ENCODE peak calls at places on chromosome 5, in eight cellular contexts. M, F, T, L, V, S, U and G are unnamed samples. For H3K4me1, the result is how much of the 10 kb centered on the place peaks cover.

GRCh38 chr5:61205013-61205412 is 42.7 kb upstream of the SMIM15 start:
- DNase-seq in U (no peak), S (no peak), F (no peak), M (no peak), V (no peak), L (no peak), T (no peak), G (no peak)

GRCh38 chr5:176341325-176342198 is 20.0 kb downstream of the KIAA1191 start:
- DNase-seq in M (no peak), U (no peak), S (no peak), V (no peak), L (no peak), T (no peak), F (peak), G (no peak)

GRCh38 chr5:5648694-5649093 is 226.2 kb downstream of the ICE1 start:
- DNase-seq in U (no peak), L (no peak), F (no peak), S (no peak), M (no peak), T (no peak), V (no peak), G (no peak)

GRCh38 chr5:108953940-108954339 is 206.2 kb downstream of the FER start:
- DNase-seq in L (no peak), M (no peak), S (no peak), F (no peak), V (no peak), U (no peak), T (no peak), G (no peak)

GRCh38 chr5:56543431-56544385 is 271.6 kb upstream of the MAP3K1 start:
- DNase-seq in V (no peak), M (no peak), T (no peak), F (no peak), S (no peak), L (peak), U (no peak), G (no peak)

GRCh38 chr5:100828756-100829342 is 74.2 kb downstream of the ST8SIA4 start:
- DNase-seq in S (no peak), V (no peak), F (no peak), L (no peak), U (no peak), M (no peak), T (no peak), G (no peak)

GRCh38 chr5:109590799-109591198 is 98.9 kb upstream of the MAN2A1 start:
- DNase-seq in L (no peak), V (no peak), S (no peak), T (no peak), U (no peak), F (no peak), M (no peak), G (no peak)

GRCh38 chr5:55575815-55576583 is 41.2 kb upstream of the PLPP1 start:
- DNase-seq in U (peak), L (peak), V (no peak), M (no peak), T (no peak), S (no peak), F (no peak), G (no peak)

GRCh38 chr5:40518511-40518917 is 161.2 kb upstream of the PTGER4 start:
- DNase-seq in S (no peak), U (no peak), M (no peak), T (no peak), F (no peak), L (peak), V (no peak), G (no peak)

GRCh38 chr5:173233347-173234128 is 1.5 kb downstream of the NKX2-5 start:
- DNase-seq in L (no peak), F (no peak), U (no peak), V (no peak), M (no peak), S (no peak), T (no peak), G (no peak)

GRCh38 chr5:180494510-180495181 is 467 bp downstream of the CNOT6 start:
- DNase-seq in L (no peak), V (no peak), F (peak), U (peak), T (peak), M (no peak), S (peak), G (peak)

GRCh38 chr5:172740483-172741205 is 30.4 kb downstream of the DUSP1 start:
- DNase-seq in V (no peak), L (peak), F (no peak), T (peak), U (no peak), S (peak), M (peak), G (peak)

GRCh38 chr5:179410291-179411160 is 65.3 kb upstream of the ADAMTS2 start:
- DNase-seq in U (peak), T (no peak), L (no peak), V (peak), S (no peak), M (no peak), F (no peak), G (no peak)

GRCh38 chr5:103565711-103566110 is 3.1 kb upstream of the NUDT12 start:
- DNase-seq in F (no peak), U (no peak), M (no peak), T (no peak), L (no peak), V (no peak), S (no peak), G (no peak)

GRCh38 chr5:146079695-146080361 is 25.5 kb downstream of the PLAC8L1 start:
- DNase-seq in S (no peak), U (no peak), F (no peak), V (no peak), T (no peak), M (no peak), L (peak), G (no peak)

GRCh38 chr5:172426086-172426485 is 28.2 kb downstream of the SH3PXD2B start:
- DNase-seq in V (no peak), S (no peak), F (no peak), T (no peak), M (no peak), U (no peak), L (no peak), G (no peak)

GRCh38 chr5:78243639-78244038 is 50.9 kb downstream of the AP3B1 start:
- DNase-seq in S (no peak), T (no peak), V (no peak), F (no peak), L (peak), M (no peak), U (no peak), G (no peak)

GRCh38 chr5:95866431-95867063 is 44.0 kb upstream of the GLRX start:
- DNase-seq in V (no peak), U (no peak), S (no peak), T (no peak), F (no peak), L (peak), M (no peak), G (no peak)

GRCh38 chr5:108016101-108016500 is 345.4 kb upstream of the EFNA5 start:
- DNase-seq in L (no peak), M (no peak), S (no peak), F (no peak), T (no peak), U (no peak), V (no peak), G (no peak)

GRCh38 chr5:143918961-143919360 is 107.0 kb downstream of the HMHB1 start:
- DNase-seq in M (no peak), V (no peak), U (no peak), S (no peak), F (no peak), T (no peak), L (no peak), G (no peak)

GRCh38 chr5:122153230-122153629 is 23.9 kb downstream of the ZNF474 start:
- DNase-seq in F (no peak), M (no peak), L (peak), V (no peak), U (no peak), S (no peak), T (no peak), G (no peak)

GRCh38 chr5:117315170-117315569 is 740.5 kb upstream of the SEMA6A start:
- DNase-seq in V (no peak), S (no peak), L (no peak), T (no peak), F (no peak), U (no peak), M (no peak), G (no peak)

GRCh38 chr5:117318528-117318927 is 743.9 kb upstream of the SEMA6A start:
- DNase-seq in U (peak), S (no peak), T (no peak), L (no peak), F (no peak), V (no peak), M (no peak), G (no peak)
- TF ChIP-seq CTCF in U (peak), S (no peak), T (no peak), L (no peak), F (no peak), V (no peak), M (no peak), G (no peak)

GRCh38 chr5:149488645-149489306 is 62.5 kb downstream of the CSNK1A1 start:
- DNase-seq in F (no peak), S (no peak), V (no peak), U (peak), T (no peak), L (no peak), M (no peak), G (no peak)

GRCh38 chr5:149486726-149487635 is 64.3 kb downstream of the CSNK1A1 start:
- DNase-seq in M (no peak), F (no peak), V (no peak), L (peak), U (peak), S (no peak), T (no peak), G (no peak)

GRCh38 chr5:149489605-149490037 is 61.6 kb downstream of the CSNK1A1 start:
- DNase-seq in S (no peak), L (peak), T (no peak), V (no peak), F (no peak), U (peak), M (no peak), G (peak)

GRCh38 chr5:149487672-149488071 is 63.6 kb downstream of the CSNK1A1 start:
- DNase-seq in M (no peak), S (no peak), T (no peak), L (no peak), V (no peak), U (peak), F (no peak), G (no peak)

DNA sequence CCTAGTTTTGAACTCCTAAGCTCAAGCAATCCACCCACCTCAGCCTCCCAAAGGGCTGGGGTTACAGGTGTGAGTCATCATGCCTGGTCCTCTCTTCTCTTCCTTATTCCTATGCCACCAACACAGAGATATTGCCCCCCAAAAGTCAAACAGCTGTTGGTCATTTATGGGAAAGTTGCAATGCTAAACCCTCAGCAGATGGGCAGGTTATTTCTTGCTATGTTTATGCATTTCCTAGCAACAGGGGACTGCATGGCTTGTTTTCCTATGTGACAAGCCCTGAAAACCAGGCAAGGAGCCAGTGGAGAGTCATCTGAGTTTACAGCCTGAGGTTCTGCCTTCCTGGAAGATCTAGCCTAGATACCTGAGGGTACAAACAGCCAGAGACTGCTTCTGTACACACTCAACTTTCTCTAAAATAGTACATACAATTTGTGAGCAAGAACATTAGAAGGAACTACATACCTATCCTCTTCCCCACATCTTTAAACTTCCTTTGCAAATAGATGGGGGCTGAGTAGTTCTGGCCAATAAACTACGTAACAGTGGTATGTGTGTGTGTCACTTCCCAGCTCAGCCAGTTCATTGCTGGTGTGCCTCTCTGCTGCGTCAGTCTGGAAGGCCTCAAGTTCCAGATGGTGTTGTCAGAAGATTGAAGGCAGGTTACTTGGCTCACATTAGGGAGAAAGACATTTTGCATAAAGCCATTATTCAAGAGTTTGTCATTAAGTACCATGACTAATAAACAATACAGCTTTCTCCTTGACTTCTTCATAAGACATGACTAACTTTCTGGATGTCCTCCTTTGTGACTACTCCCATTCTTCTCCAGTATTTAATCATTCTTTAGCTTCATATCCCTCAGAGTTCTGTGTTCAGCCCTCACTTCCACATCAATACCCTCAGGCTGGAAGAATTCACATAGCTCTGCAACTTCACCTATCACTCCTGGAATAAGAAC is 65.3 kb downstream of the CSNK1A1 start:
- DNase-seq in M (peak), V (peak), L (peak), T (peak), F (no peak), U (no peak), S (peak), G (peak)
- H3K4me1 ChIP-seq in M (under half), V (half or more), L (under half), T (half or more), F (under half), U (under half), S (under half), G (under half)

GRCh38 chr5:134525687-134526482 is 415 bp downstream of the JADE2 start:
- DNase-seq in S (peak), T (peak), L (peak), V (no peak), F (peak), M (peak), U (peak), G (peak)

GRCh38 chr5:134526483-134527155 is 1.1 kb downstream of the JADE2 start:
- DNase-seq in T (peak), M (peak), L (no peak), U (no peak), S (peak), V (peak), F (peak), G (peak)

GRCh38 chr5:134524219-134524825 is 1.1 kb upstream of the JADE2 start:
- DNase-seq in F (peak), M (peak), T (peak), U (peak), V (peak), L (peak), S (peak), G (peak)

GRCh38 chr5:134523543-134524136 is 1.8 kb upstream of the JADE2 start:
- DNase-seq in M (no peak), T (no peak), U (no peak), V (no peak), F (no peak), S (no peak), L (no peak), G (no peak)

DNA sequence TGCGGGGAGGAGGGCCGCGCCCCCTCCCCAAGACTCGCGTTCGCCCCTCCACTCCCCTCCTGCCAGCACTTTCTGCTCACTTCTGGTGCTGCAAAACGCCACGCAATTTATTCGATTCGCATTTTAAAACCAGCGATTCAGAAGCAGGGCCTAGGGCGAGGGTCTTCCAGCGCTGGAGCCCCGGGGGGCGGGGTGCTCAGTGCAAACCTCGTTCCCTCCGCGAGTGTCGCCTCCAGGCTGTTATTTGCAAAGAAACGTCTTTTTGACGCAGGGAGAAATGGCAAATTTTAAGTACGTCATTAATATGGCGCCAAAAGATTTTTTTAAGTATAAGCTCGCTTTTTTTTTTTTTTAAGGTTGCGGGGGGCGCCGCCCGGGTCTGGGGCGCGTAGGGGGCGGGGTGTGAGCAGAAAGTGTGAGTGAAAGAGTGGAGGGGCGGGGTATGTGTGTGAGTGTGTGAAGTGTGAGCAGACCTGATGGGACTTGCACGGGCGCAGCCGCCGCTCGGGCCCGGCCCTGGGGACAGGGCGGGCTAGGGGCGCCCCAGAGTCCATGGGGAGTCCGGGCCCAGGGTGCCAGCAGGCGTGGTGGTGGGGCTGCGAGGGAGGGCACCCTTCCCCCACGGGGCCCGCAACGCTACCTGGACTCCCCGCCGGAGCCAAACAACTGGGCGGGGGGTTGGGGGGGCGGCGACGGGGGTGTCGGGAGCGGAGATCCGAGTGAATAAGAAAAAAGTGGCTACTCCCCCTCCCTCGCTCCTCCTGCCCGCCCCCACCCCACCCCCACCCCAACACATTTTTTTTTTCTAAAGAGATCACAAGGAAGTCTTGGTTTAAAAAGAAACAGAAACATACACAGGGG is at the start of gene JADE2:
- DNase-seq in U (peak), F (peak), V (peak), L (peak), T (peak), M (peak), S (peak), G (peak)
- TF ChIP-seq POLR2A in U (peak), F (peak), V (peak), L (peak), T (peak), M (peak), S (peak), G (peak)

DNA sequence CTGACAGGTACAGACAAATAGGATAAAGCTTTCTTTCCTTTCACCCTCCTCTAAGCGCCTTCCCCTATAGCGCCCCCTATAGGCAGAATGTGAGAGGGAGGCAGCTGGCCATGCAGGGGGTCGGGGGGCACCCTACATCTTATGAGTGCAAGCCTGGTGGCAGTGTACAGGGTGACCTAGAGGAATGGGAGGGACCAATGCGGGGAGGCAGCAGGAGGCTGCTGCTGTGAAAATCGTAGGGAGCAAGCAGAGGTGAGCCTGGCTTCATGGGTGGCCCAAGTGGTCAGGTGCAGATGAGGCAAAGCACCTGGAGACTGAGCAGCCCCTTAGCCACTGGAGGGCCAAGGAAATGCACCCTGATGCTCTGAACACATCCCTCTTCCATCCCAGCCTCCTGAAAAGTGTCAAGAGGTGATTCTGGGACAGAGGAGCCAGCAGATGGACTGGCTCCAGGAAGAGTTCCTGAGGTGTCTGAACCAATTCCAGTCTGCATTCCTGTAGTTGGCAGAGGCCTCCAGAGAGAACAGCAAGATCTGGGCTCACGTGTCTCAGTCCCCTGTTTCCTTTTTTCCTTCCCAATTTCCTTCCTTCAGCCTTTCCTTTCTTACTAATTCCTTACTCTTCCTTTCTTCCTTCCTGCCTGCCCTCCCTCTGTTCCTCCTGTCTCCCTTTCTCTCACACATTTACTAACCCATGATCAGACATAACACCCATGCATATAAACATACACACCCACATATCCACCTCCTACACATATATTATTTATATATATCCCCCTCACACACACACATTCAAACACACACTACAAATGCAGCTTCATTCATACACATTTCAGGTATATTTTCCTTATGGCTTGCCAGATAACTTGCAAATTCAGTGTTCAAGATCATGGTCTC is 32.8 kb upstream of the GALNT10 start:
- DNase-seq in T (no peak), U (peak), V (no peak), S (no peak), L (no peak), F (peak), M (no peak), G (no peak)
- TF ChIP-seq CTCF in T (peak), U (peak), V (no peak), S (no peak), L (no peak), F (peak), M (no peak), G (peak)

DNA sequence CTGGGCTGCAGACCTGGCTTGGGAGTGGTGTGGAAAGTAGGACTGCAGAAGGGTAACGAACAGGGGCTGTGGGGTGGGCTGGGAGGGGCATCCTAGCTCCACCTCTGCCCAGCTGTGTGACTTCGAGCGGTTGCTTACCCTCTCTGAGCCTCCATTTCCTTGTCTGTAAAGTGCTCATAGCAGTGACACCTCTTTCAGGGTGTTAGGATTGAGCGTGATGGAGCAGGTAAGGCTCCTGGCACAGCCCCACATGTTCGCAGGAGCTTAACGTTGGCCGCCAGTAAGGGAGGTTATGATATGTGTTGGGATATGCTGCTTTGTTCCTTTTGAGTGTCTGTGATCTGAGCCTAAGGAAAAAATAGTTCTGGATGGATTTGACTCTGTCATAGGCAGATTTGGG is 2.1 kb downstream of the NDST1 start:
- DNase-seq in T (no peak), U (no peak), S (no peak), L (no peak), V (no peak), F (no peak), M (no peak), G (no peak)
- H3K4me1 ChIP-seq in T (half or more), U (under half), S (half or more), L (half or more), V (half or more), F (under half), M (under half), G (under half)

GRCh38 chr5:134527156-134527960 is 1.9 kb downstream of the JADE2 start:
- DNase-seq in F (peak), T (peak), V (peak), M (peak), S (peak), U (peak), L (peak), G (peak)
- TF ChIP-seq POLR2A in F (no peak), T (no peak), V (peak), M (no peak), S (peak), U (no peak), L (peak), G (peak)

GRCh38 chr5:136374003-136374402 is 8.7 kb upstream of the TRPC7 start:
- DNase-seq in S (no peak), F (no peak), M (no peak), T (no peak), V (no peak), L (peak), U (no peak), G (no peak)
- TF ChIP-seq CTCF in S (peak), F (peak), M (no peak), T (no peak), V (no peak), L (peak), U (no peak), G (no peak)

GRCh38 chr5:1504244-1504595 is 19.5 kb downstream of the LPCAT1 start:
- DNase-seq in M (no peak), U (no peak), F (no peak), S (no peak), V (no peak), T (no peak), L (no peak), G (no peak)
- H3K4me1 ChIP-seq in M (under half), U (under half), F (under half), S (under half), V (under half), T (under half), L (under half), G (under half)